ENCODE peak calls at places on chromosomes 13 and 19, in six cellular contexts. W is fibroblast of pulmonary artery; N is PC-3; X is uterus; B is progenitor cell of endocrine pancreas; O is CD8-positive, alpha-beta T cell. C is an unnamed sample.

GRCh38 chr13:73754727-73755292 is 379.4 kb downstream of the KLF12 start:
- DNase-seq in W (peak), N (peak), X (no peak), B (peak), O (no peak), C (no peak)

GRCh38 chr19:17902701-17903100 is 30.1 kb upstream of the CCDC124 start:
- DNase-seq in W (peak), N (no peak), X (no peak), B (no peak), O (no peak), C (no peak)

GRCh38 chr13:105513448-105513847 is 1022.0 kb downstream of the EFNB2 start:
- DNase-seq in W (no peak), N (peak), X (no peak), B (no peak), O (no peak), C (no peak)

GRCh38 chr19:29812080-29812880 is 489 bp downstream of the CCNE1 start:
- DNase-seq in W (no peak), N (no peak), X (no peak), B (peak), O (no peak), C (no peak)

GRCh38 chr13:67549331-67549730 is 319.2 kb upstream of the PCDH9 start:
- DNase-seq in W (peak), N (peak), X (no peak), B (no peak), O (no peak), C (no peak)

GRCh38 chr13:110819203-110820014 is 95.5 kb downstream of the ANKRD10 start:
- DNase-seq in W (peak), N (peak), X (peak), B (peak), O (peak), C (peak)

GRCh38 chr13:33363328-33363727 is 77.8 kb upstream of the STARD13 start:
- DNase-seq in W (no peak), N (no peak), X (no peak), B (no peak), O (no peak), C (no peak)

GRCh38 chr13:36887758-36888521 is 32.1 kb downstream of the SMAD9 start:
- DNase-seq in W (no peak), N (no peak), X (no peak), B (no peak), O (no peak), C (no peak)

GRCh38 chr19:15469513-15470297 is 5.4 kb upstream of the RASAL3 start:
- DNase-seq in W (no peak), N (no peak), X (no peak), B (no peak), O (no peak), C (no peak)

GRCh38 chr13:57630661-57631606 is 610 bp upstream of the PCDH17 start:
- DNase-seq in W (no peak), N (peak), X (no peak), B (no peak), O (no peak), C (no peak)

GRCh38 chr13:31012285-31013024 is 80.0 kb downstream of the TEX26 start:
- DNase-seq in W (peak), N (peak), X (no peak), B (no peak), O (no peak), C (no peak)

GRCh38 chr13:58712191-58712590 is 1080.6 kb downstream of the PCDH17 start:
- DNase-seq in W (no peak), N (no peak), X (no peak), B (no peak), O (no peak), C (no peak)
- TF ChIP-seq CTCF in W (no peak), N (no peak), X (no peak), B (no peak), O (no peak), C (no peak)

DNA sequence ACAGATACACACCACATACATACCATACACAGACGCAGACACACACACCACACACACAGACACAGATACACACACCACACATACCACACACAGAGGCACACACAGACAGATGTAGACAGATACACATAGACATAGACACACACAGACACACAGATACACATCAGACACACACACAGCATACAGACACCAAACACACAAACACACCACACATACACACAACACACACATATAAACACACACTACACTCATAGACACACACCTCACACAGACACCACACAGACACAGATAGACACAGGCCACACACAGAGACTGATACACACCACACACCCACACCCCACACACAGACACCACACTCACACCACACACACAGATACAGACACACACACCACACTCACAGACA is 24.9 kb upstream of the SLC7A10 start:
- DNase-seq in W (no peak), N (no peak), X (no peak), B (no peak), O (no peak), C (no peak)
- TF ChIP-seq CTCF in W (no peak), N (no peak), X (no peak), B (no peak), O (no peak), C (no peak)

GRCh38 chr13:70568571-70568970 is 460.3 kb upstream of the KLHL1 start:
- DNase-seq in W (peak), N (peak), X (no peak), B (no peak), O (no peak), C (no peak)
- TF ChIP-seq CTCF in W (peak), N (peak), X (peak), B (peak), O (no peak), C (no peak)

DNA sequence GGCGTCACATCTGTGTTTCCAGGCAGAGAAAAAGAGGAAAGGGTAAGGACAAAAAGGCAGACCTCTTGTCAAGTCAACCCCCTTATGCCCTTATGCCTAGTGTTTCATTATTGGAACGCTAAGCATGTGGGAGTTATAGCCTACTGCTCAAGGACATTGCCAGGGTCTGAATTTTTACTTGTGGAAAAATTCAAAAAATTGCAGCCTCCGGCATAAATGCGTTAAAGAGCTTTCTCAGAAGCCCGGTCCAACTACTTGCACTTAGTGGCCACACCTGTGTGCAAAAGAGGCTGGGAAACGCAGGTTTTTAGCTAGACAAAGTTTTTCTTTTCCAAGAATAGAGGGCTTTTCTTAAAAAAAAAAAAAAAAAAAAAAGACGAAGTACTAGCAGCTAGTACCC is 139.8 kb downstream of the DPF1 start:
- DNase-seq in W (no peak), N (no peak), X (no peak), B (no peak), O (no peak), C (no peak)
- TF ChIP-seq CTCF in W (no peak), N (no peak), X (no peak), B (no peak), O (no peak), C (no peak)

DNA sequence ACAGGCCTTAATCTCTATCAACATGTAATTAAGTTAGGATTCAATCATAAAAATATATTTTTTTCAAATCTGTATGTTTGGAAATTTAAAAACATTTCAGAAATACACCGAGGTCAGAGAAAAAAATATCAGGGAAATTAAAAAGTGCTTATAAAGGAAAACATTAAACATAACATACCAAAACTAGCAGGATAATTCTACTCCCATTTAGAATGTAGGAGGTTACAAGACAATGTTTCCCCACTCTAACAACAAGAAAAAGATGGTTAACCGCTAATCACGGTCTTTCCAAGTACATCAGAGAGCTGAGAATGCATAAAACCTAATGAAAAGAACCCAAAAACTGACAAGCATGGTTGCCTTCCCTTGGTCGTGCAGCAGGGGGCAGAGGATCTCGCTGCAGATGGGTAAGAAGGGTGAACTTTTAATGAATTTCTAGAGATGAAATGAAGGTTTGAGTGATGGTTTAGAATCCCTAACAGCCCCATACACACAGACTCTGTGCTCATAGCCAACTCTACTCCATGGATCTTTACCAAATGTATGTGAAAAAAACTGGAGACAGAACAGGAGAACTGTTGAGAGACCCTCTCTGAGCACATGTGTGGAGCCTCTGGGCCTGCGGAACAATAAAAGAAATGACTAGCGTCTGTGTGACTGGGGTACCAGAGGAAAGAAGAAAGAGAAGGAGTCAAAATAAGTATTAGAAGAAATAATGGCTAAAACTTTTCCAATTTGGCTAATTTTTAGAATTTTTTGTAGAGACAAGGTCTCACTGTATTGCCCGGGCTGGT is 51.3 kb upstream of the LSM14A start:
- DNase-seq in W (peak), N (peak), X (no peak), B (no peak), O (peak), C (no peak)
- TF ChIP-seq CTCF in W (peak), N (peak), X (no peak), B (peak), O (peak), C (no peak)

GRCh38 chr19:480016-480855 is 16.1 kb upstream of the MADCAM1 start:
- DNase-seq in W (peak), N (peak), X (peak), B (peak), O (peak), C (peak)
- TF ChIP-seq CTCF in W (peak), N (peak), X (peak), B (peak), O (peak), C (peak)

DNA sequence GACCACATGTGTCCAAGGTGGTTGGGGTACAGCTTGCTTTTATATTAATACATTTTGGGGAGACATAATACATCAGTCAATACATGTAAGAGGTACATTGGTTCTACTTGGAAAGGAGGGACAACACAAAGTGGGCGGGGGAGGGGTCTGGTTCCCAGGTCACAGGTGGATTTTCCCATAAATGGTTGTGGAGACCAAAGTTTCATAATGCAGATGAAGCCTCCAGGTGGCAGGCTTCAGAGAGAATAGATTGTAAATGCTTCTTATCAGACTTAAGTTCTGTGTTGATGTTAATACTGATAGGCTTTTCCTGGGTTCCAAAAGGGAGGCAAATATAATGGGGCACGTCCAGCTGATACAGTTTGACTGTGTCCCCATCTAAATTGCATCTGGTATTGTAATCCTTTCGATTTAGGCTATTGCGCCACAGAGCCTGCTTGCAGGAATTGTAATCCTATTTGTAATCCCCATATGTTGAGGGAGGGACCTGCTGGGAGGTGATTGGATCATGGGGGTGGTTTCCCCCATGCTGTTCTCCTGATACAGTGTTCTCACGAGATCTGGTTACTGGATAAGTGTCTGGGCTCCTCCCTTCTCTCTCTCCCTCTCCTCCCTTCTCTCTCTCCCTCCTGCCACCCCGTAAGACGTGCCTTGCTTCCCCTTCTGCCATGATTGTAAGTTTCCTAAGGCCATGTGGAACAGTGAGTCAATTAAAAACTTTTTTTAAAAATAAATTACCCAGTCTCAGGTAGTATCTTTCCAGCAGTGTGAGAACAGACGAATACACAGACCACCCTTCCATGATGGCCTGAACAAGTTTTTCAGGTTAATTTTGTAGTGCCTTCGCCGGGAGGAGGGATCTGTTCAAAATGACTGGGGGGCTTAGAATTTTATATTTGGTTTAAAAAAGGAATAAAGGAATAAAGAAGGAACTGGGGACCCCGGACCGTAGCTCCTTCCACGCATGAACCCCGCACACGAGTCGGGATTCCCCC is 44.9 kb downstream of the ZNF823 start:
- DNase-seq in W (peak), N (peak), X (no peak), B (no peak), O (no peak), C (no peak)
- TF ChIP-seq CTCF in W (no peak), N (peak), X (no peak), B (no peak), O (no peak), C (no peak)

GRCh38 chr13:60326273-60326672 is 70.7 kb upstream of the TDRD3 start:
- DNase-seq in W (no peak), N (no peak), X (no peak), B (no peak), O (no peak), C (no peak)
- TF ChIP-seq CTCF in W (no peak), N (no peak), X (no peak), B (no peak), O (no peak), C (no peak)

C was measured in lower leg skin.